ENCODE peak calls at places on chromosomes 12 and 14, in seven cellular contexts. U is uterus, M is lower leg skin, S is fibroblast of the aortic adventitia, Q is GM06990, H is tibial nerve, Y is lower lobe of right lung. J is an unnamed sample.

GRCh38 chr12:85253823-85254222 is 26.2 kb upstream of the ALX1 start:
- DNase-seq in Q (no peak), M (no peak), Y (no peak), H (no peak), U (no peak), S (no peak), J (no peak)

GRCh38 chr12:124739953-124740561 is 123.6 kb downstream of the SCARB1 start:
- DNase-seq in S (no peak), Y (no peak), U (no peak), H (no peak), Q (no peak), M (no peak), J (no peak)

GRCh38 chr12:125247477-125247876 is 182.2 kb downstream of the AACS start:
- DNase-seq in Y (no peak), U (no peak), S (no peak), M (no peak), Q (no peak), H (no peak), J (no peak)

GRCh38 chr14:38716871-38717270 is 386.2 kb downstream of the SEC23A start:
- DNase-seq in Q (no peak), M (no peak), S (no peak), Y (no peak), U (no peak), H (no peak), J (no peak)

GRCh38 chr12:52528641-52529143 is 8.5 kb upstream of the KRT5 start:
- DNase-seq in Y (no peak), M (peak), S (no peak), H (no peak), U (no peak), Q (no peak), J (no peak)

GRCh38 chr12:12779529-12779928 is 5.9 kb upstream of the APOLD1 start:
- DNase-seq in S (peak), M (no peak), Q (no peak), U (no peak), Y (no peak), H (no peak), J (no peak)

GRCh38 chr14:95315579-95315978 is 4.1 kb downstream of the CLMN start:
- DNase-seq in S (no peak), Q (no peak), M (no peak), H (no peak), U (no peak), Y (no peak), J (no peak)

GRCh38 chr12:12563529-12563928 is 866 bp upstream of the DUSP16 start:
- DNase-seq in U (no peak), Y (no peak), S (peak), H (no peak), M (no peak), Q (no peak), J (no peak)

GRCh38 chr14:99649219-99649618 is 4.3 kb downstream of the HHIPL1 start:
- DNase-seq in U (no peak), S (peak), H (no peak), M (no peak), Y (no peak), Q (no peak), J (no peak)

GRCh38 chr12:52392465-52393007 is 7.1 kb upstream of the KRT84 start:
- DNase-seq in Q (no peak), S (no peak), Y (no peak), M (no peak), U (no peak), H (no peak), J (no peak)

GRCh38 chr12:31267966-31268365 is 58.0 kb downstream of the SINHCAF start:
- DNase-seq in Q (no peak), H (no peak), Y (no peak), U (no peak), M (no peak), S (no peak), J (no peak)

GRCh38 chr12:106632797-106633450 is 50.1 kb downstream of the RFX4 start:
- DNase-seq in H (no peak), Q (no peak), M (no peak), U (no peak), Y (no peak), S (no peak), J (no peak)

GRCh38 chr14:59897757-59898383 is 22.1 kb upstream of the LRRC9 start:
- DNase-seq in M (no peak), H (no peak), Y (no peak), U (no peak), S (peak), Q (no peak), J (no peak)

GRCh38 chr14:97719931-97720330 is 922.7 kb downstream of the VRK1 start:
- DNase-seq in H (no peak), U (no peak), Y (no peak), M (no peak), S (no peak), Q (no peak), J (no peak)

GRCh38 chr12:23504043-23504442 is 445.4 kb downstream of the SOX5 start:
- DNase-seq in Y (no peak), U (no peak), H (no peak), M (no peak), S (no peak), Q (no peak), J (no peak)
- TF ChIP-seq CTCF in Y (no peak), U (no peak), H (no peak), M (no peak), S (no peak), Q (peak), J (no peak)

GRCh38 chr12:100238801-100239200 is 28.1 kb downstream of the DEPDC4 start:
- DNase-seq in Y (no peak), Q (no peak), H (no peak), S (no peak), M (no peak), U (no peak), J (no peak)

GRCh38 chr12:100239589-100239988 is 27.3 kb downstream of the DEPDC4 start:
- DNase-seq in Y (no peak), M (no peak), Q (no peak), H (no peak), U (no peak), S (no peak), J (no peak)

GRCh38 chr12:100234166-100234565 is 32.7 kb downstream of the DEPDC4 start:
- DNase-seq in Y (no peak), Q (no peak), S (peak), M (no peak), H (no peak), U (no peak), J (no peak)

GRCh38 chr12:100229876-100230275 is 29.3 kb downstream of the ACTR6 start:
- DNase-seq in H (no peak), S (no peak), Y (no peak), Q (no peak), U (no peak), M (no peak), J (no peak)

DNA sequence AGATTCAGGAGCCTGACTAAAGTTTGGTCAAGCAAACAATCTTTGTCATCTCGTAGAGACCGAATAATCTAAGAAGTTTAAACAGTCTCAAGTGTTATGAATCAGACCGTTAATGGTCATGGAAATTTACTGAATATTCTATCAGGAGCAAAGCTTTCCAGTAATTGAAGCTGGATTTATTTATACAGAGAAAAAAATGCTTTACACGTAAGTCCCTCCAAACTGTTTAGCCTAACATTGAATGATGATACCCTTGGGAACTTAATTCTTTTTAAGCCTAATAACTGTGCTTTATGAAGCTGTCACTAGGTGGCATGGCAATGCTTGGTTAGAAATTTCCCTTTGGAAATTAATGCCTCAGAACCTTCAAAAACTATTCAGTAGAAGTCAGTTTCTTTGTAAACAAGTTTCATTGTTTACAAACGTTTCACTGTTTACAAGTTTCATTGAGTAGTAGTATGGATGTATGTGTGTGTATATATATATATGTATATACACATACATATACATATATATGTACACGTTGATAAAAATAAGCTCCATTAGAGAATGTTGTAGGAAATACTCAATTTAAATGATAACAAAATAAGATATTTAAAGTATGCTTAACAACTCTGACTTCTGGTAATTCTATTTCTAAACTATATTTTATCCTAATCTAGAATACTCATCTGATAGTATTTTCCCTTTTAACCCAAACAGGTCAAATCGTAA is 32.1 kb downstream of the DEPDC4 start:
- DNase-seq in Q (peak), U (no peak), Y (no peak), S (peak), H (no peak), M (no peak), J (no peak)
- TF ChIP-seq CTCF in Q (peak), U (peak), Y (peak), S (peak), H (peak), M (no peak), J (peak)

DNA sequence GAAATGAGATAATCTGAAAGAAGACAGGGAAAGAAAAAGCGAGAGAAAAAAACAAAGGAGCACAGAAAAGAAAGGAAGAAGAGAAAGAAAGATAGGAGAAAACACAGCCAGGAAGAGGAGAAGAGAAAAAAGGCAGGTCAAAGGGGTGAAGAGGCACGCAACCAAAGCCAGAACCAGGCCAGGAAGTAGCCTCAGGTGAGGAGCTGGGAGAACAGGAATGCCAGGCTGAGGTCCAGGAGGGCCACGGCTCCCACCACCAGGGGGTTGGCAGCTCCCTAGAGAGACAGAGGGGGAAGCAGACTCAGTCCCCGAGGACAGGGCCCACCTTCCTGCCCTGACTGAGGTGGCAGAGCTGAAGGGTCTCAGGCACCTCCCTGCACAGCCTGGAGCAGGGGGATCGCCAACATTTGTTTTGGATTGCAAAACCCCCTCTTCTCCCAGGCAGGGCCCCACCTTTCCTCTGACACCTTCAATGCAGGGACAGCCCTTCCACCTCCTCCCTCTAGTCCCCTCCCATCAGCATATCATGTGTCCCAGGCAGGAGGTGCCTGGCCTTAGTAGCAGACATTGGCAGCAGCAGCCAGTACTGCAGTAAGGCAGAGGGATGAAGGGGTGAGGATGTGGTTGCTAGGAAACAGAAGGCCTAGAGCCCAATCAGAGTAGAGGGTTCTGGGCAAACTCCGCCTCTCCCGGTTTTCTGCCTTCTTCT is 2.0 kb upstream of the AP1G2 start:
- DNase-seq in M (peak), Q (no peak), S (no peak), H (no peak), U (no peak), Y (no peak), J (peak)
- TF ChIP-seq CTCF in M (no peak), Q (no peak), S (no peak), H (no peak), U (no peak), Y (no peak), J (no peak)

DNA sequence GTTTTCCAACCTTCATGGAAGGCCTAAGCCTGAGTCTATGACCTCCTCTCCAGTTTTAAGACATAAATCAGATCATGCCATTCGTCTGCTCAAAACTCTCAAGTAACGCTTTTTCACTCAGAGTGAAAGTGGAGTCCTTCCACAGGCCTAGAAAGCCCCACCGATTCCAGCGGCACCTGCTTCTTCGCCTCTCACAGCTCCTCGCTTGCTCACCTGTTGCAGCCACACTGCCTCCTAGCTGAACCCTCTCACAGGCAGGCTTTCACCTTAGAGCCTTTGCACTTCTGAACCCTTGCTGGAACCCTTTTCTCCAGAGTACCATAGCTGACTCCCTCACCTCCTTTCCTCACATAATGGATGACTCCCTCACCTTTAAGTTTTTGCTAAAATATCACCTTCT is 301.1 kb downstream of the ZFP36L1 start:
- DNase-seq in U (no peak), Y (no peak), H (no peak), S (no peak), M (peak), Q (no peak), J (no peak)
- TF ChIP-seq CTCF in U (no peak), Y (no peak), H (no peak), S (no peak), M (no peak), Q (peak), J (no peak)

DNA sequence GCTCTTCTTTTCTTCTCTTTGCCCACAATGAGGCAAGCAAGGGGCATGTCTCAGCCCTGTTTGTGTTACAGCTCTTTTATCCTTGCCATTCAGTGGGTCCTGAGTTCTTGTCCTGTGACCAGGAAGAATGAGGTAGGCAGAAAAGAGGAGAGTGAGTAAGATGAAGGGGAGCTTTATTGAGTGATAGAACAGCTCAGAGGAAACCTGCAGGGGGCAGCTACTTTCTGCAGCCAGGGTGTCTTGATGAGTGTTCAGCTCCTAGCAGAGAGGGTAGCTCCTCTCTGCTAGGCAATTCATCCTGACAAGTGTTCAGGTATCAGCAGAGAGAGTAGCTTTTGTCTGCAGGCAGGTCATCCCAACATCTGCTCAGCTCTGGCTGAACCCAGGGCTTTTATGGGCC is 41.0 kb downstream of the HSD17B6 start:
- DNase-seq in S (no peak), Q (no peak), M (no peak), H (no peak), Y (no peak), U (no peak), J (no peak)
- TF ChIP-seq CTCF in S (no peak), Q (no peak), M (no peak), H (no peak), Y (no peak), U (no peak), J (peak)

GRCh38 chr12:9751204-9752144 is 9.2 kb downstream of the CD69 start:
- DNase-seq in M (no peak), Q (no peak), H (no peak), S (peak), U (no peak), Y (no peak), J (no peak)
- TF ChIP-seq CTCF in M (no peak), Q (peak), H (no peak), S (peak), U (no peak), Y (no peak), J (no peak)

DNA sequence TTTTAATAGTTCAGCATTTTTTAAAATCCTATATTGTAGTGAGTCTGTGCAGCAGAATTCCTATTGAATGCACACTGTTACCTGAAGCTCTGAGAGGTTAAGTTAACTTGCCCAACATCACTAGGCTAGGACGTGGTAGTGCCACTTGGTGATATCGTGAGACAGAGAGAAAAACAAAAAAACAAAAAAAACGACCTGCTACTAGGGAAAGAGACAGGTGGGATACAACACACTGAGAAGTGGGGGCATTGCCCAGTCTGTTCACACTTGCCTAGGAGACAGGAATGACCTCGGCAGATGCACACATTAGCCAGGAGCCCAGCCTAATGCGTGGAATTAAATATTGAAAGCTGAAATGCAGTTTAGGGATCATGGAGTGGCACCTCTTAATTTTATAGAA is 129.7 kb upstream of the CCND2 start:
- DNase-seq in Y (no peak), M (peak), U (no peak), H (no peak), S (no peak), Q (no peak), J (no peak)
- TF ChIP-seq CTCF in Y (no peak), M (no peak), U (no peak), H (no peak), S (no peak), Q (peak), J (no peak)